ENCODE peak calls at places on chromosomes 5 and 9, in four cellular contexts. S is fibroblast of the aortic adventitia, I is fibroblast of mammary gland, G is cardiac fibroblast. X is an unnamed sample.
A peak's percentile ranks its signal among the peaks of the same experiment; 100 is the strongest.

GRCh38 chr9:135067091-135067710 is 20.3 kb upstream of the OLFM1 start:
- DNase-seq in S (no peak), I (no peak), G (no peak), X (no peak)

GRCh38 chr9:20492772-20493171 is 129.5 kb downstream of the MLLT3 start:
- DNase-seq in S (no peak), I (no peak), G (no peak), X (no peak)

GRCh38 chr5:108607421-108607820 is 140.3 kb upstream of the FER start:
- DNase-seq in S (no peak), I (no peak), G (no peak), X (no peak)

GRCh38 chr9:120935383-120935857 is 8.8 kb upstream of the TRAF1 start:
- DNase-seq in S (peak; percentile 97), I (peak; percentile 93), G (peak; percentile 98), X (peak; percentile 100)

GRCh38 chr5:54624671-54625583 is 107.4 kb downstream of the SNX18 start:
- DNase-seq in S (peak; percentile 63), I (peak; percentile 64), G (peak; percentile 79), X (peak; percentile 32)

GRCh38 chr9:116482740-116483139 is 204.4 kb upstream of the TRIM32 start:
- DNase-seq in S (no peak), I (no peak), G (peak; percentile 76), X (no peak)

GRCh38 chr5:218457-219289 is 553 bp downstream of the SDHA start:
- DNase-seq in S (peak; percentile 30), I (no peak), G (peak; percentile 45), X (peak; percentile 34)

GRCh38 chr5:157303667-157304327 is 37.9 kb downstream of the CYFIP2 start:
- DNase-seq in S (no peak), I (no peak), G (no peak), X (no peak)

GRCh38 chr5:38660194-38660668 is 103.8 kb upstream of the LIFR start:
- DNase-seq in S (no peak), I (no peak), G (no peak), X (peak; percentile 76)

GRCh38 chr5:7851617-7852289 is 820 bp upstream of the CFAP90 start:
- DNase-seq in S (no peak), I (no peak), G (no peak), X (no peak)

GRCh38 chr5:7849531-7850240 is 1.2 kb downstream of the CFAP90 start:
- DNase-seq in S (no peak), I (no peak), G (no peak), X (peak; percentile 24)

GRCh38 chr5:7851240-7851592 is 283 bp upstream of the CFAP90 start:
- DNase-seq in S (no peak), I (no peak), G (no peak), X (no peak)

GRCh38 chr5:7850241-7850532 is 746 bp downstream of the CFAP90 start:
- DNase-seq in S (no peak), I (no peak), G (no peak), X (no peak)

DNA sequence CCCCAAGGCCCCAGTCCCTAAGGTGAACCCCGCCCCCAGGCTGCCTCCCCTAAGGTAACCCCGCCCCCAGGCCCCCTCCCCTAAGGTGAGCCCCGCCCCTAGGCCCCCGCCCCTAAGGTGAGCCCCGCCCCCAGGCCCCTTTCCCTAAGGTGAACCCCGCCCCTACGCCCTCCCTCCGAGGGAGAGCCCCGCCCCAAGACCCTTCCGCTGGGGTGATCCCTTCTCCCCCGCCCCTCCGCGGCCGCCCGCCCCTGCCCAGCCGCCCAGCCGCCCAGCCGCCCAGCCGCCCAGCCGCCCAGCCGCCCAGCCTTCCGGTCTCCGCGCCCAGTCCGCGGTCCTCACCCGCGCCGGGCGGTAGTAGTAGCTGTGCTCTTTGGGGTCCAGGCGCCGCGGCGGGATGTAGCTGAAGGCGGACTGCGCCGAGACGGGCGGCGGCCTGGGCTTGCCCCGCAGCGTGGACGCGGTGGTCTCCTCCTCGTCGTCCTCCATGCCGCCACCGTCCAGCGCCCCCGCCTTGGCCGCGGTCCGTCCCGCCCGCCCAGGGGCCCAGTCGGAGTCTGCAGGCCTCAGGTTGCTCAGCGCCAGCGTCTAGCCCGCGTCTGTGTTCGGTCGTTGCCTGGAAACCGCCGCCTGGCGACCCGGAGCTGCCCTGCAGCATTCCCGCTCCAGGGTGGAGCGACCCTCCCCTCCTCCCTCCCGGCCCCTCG is at the start of gene CFAP90:
- DNase-seq in S (no peak), I (peak; percentile 35), G (peak; percentile 60), X (peak; percentile 34)
- H3K4me3 ChIP-seq in S (peak within 1 kb of the TSS; percentile 53), I (peak within 1 kb of the TSS; percentile 25), G (peak within 1 kb of the TSS; percentile 46), X (peak within 1 kb of the TSS; percentile 28)

GRCh38 chr9:81174023-81174422 is 515.3 kb downstream of the TLE1 start:
- DNase-seq in S (no peak), I (no peak), G (no peak), X (no peak)
- TF ChIP-seq CTCF in S (no peak), I (no peak), G (peak; percentile 25), X (no peak)

DNA sequence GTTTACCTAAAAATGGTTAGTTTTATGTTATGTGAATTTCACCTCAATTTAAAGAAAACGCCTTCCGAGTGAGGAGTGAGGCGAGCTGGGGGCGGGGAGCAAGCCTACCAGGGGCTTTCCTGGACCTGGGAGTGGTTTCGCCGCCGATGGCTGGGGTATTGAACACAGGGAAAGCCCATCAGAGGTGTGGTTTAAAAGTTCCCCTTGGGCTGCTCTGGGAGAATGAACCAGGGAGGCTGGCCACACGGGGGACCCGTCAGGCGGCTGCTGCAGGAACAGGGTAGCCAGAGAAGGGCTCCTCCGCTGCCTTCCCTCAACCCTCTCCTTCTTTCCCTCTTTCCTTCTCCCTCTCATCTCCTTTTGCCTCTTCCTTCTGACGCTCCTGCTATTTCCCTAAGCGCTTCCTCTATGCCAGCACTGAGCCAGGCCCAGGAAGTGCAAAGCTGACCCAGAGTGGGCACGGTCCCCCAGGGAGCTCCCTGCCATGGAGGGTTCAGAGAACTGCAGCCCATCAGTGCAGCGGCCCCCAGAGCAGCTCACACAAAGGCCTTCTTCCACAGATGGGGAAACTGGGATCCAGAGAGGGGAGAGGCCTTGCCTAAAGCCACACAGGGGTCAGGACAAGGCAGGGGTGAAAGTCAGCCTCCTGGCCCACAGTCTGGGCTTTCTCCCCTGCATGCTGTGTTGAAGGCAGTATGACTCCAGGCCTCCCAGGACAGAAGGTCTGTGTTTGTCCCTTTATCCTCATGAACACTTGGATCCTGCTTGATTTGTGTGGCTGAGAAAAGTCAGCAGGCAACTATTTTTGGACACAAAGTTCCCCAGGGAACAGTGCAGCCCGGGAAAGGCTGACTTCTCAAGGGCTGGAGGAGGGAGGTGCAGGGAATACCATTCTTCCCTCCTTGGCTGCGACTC is 4.6 kb downstream of the AKNA start:
- DNase-seq in S (peak; percentile 83), I (peak; percentile 85), G (peak; percentile 78), X (no peak)
- H3K4me3 ChIP-seq in S (peak overlapping the region; percentile 22), I (no peak overlapping the region), G (no peak overlapping the region), X (no peak overlapping the region)

GRCh38 chr9:94160594-94161501 is 76.6 kb downstream of the PTPDC1 start:
- DNase-seq in S (no peak), I (no peak), G (no peak), X (peak; percentile 21)
- TF ChIP-seq CTCF in S (peak; percentile 20), I (peak; percentile 17), G (peak; percentile 18), X (no peak)

GRCh38 chr9:128657344-128657704 is 677 bp upstream of the DYNC2I2 start:
- DNase-seq in S (no peak), I (no peak), G (no peak), X (no peak)
- H3K4me3 ChIP-seq in S (no peak overlapping the region), I (no peak overlapping the region), G (no peak overlapping the region), X (peak overlapping the region; percentile 71)

DNA sequence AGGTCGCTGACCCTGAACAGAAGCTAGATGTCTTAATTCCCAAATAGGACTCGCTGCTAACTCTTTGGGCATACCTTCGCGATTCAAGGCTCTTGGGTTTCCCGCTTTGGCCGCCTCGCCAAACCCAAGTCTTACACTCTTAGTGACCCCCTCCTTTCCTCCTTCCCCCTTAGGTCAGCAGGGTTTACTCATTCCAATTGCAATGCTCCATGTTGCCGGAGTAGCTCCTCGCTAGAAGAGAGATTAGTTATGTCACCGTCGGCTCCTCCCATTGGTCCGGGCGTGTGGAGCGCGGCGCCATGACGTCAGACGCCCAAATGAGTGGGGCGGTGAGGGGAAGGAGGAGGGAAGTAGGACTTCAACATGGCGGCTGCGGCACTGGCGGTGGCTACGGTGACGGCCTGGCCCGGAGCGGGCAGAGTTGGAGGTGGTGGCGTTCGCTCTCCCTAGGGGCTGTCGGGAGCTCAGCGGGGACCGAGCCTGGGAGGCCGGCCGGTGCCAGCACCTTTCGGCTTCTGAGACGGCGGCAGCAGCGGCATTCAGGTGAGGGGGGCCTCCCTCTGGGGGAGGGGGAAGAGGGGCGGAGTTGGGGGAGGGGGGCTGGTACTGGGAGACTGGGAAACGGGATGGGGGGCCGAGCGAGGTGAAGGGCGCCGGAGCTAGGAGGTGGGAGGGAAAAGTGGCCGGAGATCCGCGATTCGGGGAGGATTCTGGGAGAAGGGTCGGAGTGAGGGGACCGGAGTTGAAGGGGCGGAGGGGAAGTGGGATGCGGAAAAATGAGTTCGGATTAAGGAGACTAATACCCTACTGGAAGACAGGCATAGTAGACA is at the start of gene UBAP1:
- DNase-seq in S (peak; percentile 96), I (peak; percentile 97), G (peak; percentile 98), X (peak; percentile 99)
- TF ChIP-seq CTCF in S (peak; percentile 5), I (no peak), G (no peak), X (no peak)

GRCh38 chr9:27413507-27414214 is 110.4 kb upstream of the IFNK start:
- DNase-seq in S (peak; percentile 7), I (no peak), G (no peak), X (no peak)
- H3K4me3 ChIP-seq in S (peak overlapping the region; percentile 42), I (no peak overlapping the region), G (peak overlapping the region; percentile 5), X (peak overlapping the region; percentile 22)

DNA sequence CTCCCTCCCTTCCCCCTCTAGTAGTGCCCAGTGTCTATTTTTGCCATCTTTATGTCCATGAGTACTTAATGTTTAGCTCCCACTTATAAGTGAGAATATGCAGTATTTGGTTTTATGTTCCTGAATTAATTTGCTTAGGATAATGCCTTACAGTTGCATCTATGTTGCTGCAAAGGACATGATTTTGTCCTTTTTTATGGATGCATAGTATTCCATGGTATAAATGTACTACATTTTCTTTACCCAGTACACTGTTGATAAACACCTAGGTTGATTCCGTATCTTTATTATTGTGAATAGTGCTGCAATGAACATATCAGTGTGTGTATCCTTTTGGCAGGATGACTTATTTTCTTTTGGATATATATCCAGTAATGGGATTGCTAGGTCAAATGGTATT is 3.8 kb downstream of the ABLIM3 start:
- DNase-seq in S (no peak), I (no peak), G (no peak), X (no peak)
- TF ChIP-seq CTCF in S (no peak), I (no peak), G (no peak), X (no peak)

X was measured in epithelial cell of esophagus.